ENCODE peak calls at places on chromosomes 13 and 19, in seven cellular contexts. R is neural progenitor cell; J is naive thymus-derived CD4-positive, alpha-beta T cell; C is BJ; Z is mammary epithelial cell; F is cardiac muscle cell; D is mesenchymal stem cell. T is an unnamed sample. For H3K36me3 and H3K27me3, the result is how much of the 10 kb centered on the place peaks cover.

GRCh38 chr19:52566121-52566520 is 4.0 kb upstream of the ZNF701 start:
- DNase-seq in R (no peak), J (no peak), C (no peak), Z (no peak), F (no peak), D (no peak), T (no peak)

GRCh38 chr19:11382898-11383705 is 1.0 kb downstream of the EPOR start:
- DNase-seq in R (peak), J (peak), C (no peak), Z (no peak), F (peak), D (peak), T (peak)

GRCh38 chr13:39051157-39051556 is 12.9 kb downstream of the NHLRC3 start:
- DNase-seq in R (peak), J (peak), C (no peak), Z (peak), F (peak), D (peak), T (no peak)

GRCh38 chr19:29400917-29401711 is 124.7 kb upstream of the VSTM2B start:
- DNase-seq in R (no peak), J (no peak), C (no peak), Z (no peak), F (no peak), D (no peak), T (no peak)

GRCh38 chr19:31448221-31448657 is 99.0 kb upstream of the TSHZ3 start:
- DNase-seq in R (no peak), J (no peak), C (peak), Z (peak), F (peak), D (peak), T (no peak)

GRCh38 chr19:50167314-50167721 is 4.2 kb upstream of the IZUMO2 start:
- DNase-seq in R (peak), J (no peak), C (no peak), Z (no peak), F (no peak), D (no peak), T (no peak)

GRCh38 chr19:10797541-10798256 is 38.3 kb downstream of the TMED1 start:
- DNase-seq in R (no peak), J (peak), C (no peak), Z (no peak), F (no peak), D (no peak), T (peak)

GRCh38 chr13:48828962-48829405 is 146.7 kb upstream of the FNDC3A start:
- DNase-seq in R (no peak), J (no peak), C (no peak), Z (peak), F (no peak), D (no peak), T (peak)

GRCh38 chr19:29552454-29553280 is 26.9 kb downstream of the VSTM2B start:
- DNase-seq in R (no peak), J (no peak), C (no peak), Z (no peak), F (no peak), D (no peak), T (no peak)

GRCh38 chr19:16373539-16373938 is 48.9 kb downstream of the KLF2 start:
- DNase-seq in R (no peak), J (no peak), C (no peak), Z (no peak), F (no peak), D (peak), T (no peak)

GRCh38 chr13:84760956-84761355 is 878.7 kb upstream of the SLITRK1 start:
- DNase-seq in R (no peak), J (no peak), C (no peak), Z (no peak), F (no peak), D (no peak), T (no peak)

GRCh38 chr19:19490247-19490968 is 24.9 kb downstream of the TSSK6 start:
- DNase-seq in R (peak), J (peak), C (peak), Z (peak), F (peak), D (peak), T (peak)

GRCh38 chr13:99043700-99044300 is 65.9 kb upstream of the DOCK9 start:
- DNase-seq in R (no peak), J (no peak), C (peak), Z (no peak), F (no peak), D (no peak), T (no peak)

GRCh38 chr13:95426631-95427030 is 125.4 kb upstream of the ABCC4 start:
- DNase-seq in R (no peak), J (no peak), C (no peak), Z (no peak), F (no peak), D (no peak), T (no peak)

GRCh38 chr13:31970237-31970930 is 61.2 kb upstream of the FRY start:
- DNase-seq in R (no peak), J (no peak), C (peak), Z (peak), F (no peak), D (peak), T (no peak)

GRCh38 chr13:23567792-23568480 is 2.3 kb upstream of the TNFRSF19 start:
- DNase-seq in R (peak), J (no peak), C (no peak), Z (no peak), F (peak), D (no peak), T (no peak)

GRCh38 chr19:9936151-9937000 is at the start of gene OLFM2:
- DNase-seq in R (peak), J (no peak), C (no peak), Z (no peak), F (peak), D (no peak), T (peak)

GRCh38 chr19:33622809-33623511 is 1.2 kb downstream of the CHST8 start:
- DNase-seq in R (peak), J (no peak), C (no peak), Z (no peak), F (peak), D (no peak), T (peak)

GRCh38 chr19:28028881-28029280 is 1184.1 kb downstream of the UQCRFS1 start:
- DNase-seq in R (no peak), J (no peak), C (no peak), Z (no peak), F (no peak), D (no peak), T (no peak)

GRCh38 chr13:111204438-111205177 is 89.5 kb downstream of the ARHGEF7 start:
- DNase-seq in R (peak), J (no peak), C (no peak), Z (peak), F (no peak), D (peak), T (peak)

GRCh38 chr13:39596685-39597084 is 6.3 kb downstream of the LHFPL6 start:
- DNase-seq in R (no peak), J (no peak), C (no peak), Z (no peak), F (no peak), D (no peak), T (no peak)

GRCh38 chr13:33817843-33818661 is at the start of gene RFC3:
- DNase-seq in R (peak), J (peak), C (peak), Z (peak), F (peak), D (peak), T (peak)

GRCh38 chr13:98875146-98875729 is 102.6 kb downstream of the DOCK9 start:
- DNase-seq in R (no peak), J (no peak), C (no peak), Z (no peak), F (no peak), D (no peak), T (peak)

GRCh38 chr13:69109891-69110525 is 997.6 kb upstream of the ATXN8OS start:
- DNase-seq in R (peak), J (no peak), C (no peak), Z (peak), F (no peak), D (peak), T (no peak)

GRCh38 chr19:41906916-41907680 is 21.2 kb downstream of the ERFL start:
- DNase-seq in R (no peak), J (no peak), C (no peak), Z (no peak), F (no peak), D (no peak), T (no peak)

GRCh38 chr19:41904118-41904870 is 21.3 kb downstream of the ARHGEF1 start:
- DNase-seq in R (no peak), J (no peak), C (no peak), Z (no peak), F (no peak), D (no peak), T (no peak)

GRCh38 chr19:41907994-41908615 is 20.1 kb downstream of the ERFL start:
- DNase-seq in R (no peak), J (no peak), C (no peak), Z (no peak), F (no peak), D (no peak), T (no peak)

GRCh38 chr19:41905273-41906002 is 22.5 kb downstream of the ARHGEF1 start:
- DNase-seq in R (no peak), J (no peak), C (no peak), Z (no peak), F (no peak), D (no peak), T (no peak)

DNA sequence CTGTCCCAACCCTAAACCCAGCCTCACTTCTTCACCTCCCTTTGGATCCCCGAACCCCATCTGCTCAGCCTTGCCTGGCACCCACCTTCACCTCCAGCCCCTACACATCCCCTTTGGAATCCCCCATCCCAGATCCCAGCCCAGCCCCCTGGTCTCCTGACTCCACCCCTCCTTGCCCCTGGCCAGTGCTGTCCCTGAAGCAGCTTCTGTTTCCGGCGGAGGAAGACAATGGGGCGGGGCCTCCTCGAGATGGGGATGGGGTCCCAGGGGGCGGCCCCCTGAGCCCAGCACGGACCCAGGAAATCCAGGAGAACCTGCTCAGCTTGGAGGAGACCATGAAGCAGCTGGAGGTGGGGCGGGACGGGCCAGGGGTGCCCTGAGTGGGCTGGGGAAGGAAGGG is 22.0 kb downstream of the ERFL start:
- DNase-seq in R (no peak), J (no peak), C (no peak), Z (no peak), F (no peak), D (no peak), T (peak)
- H3K36me3 ChIP-seq in R (under half), J (half or more), C (under half), Z (under half), F (under half), D (half or more), T (under half)

DNA sequence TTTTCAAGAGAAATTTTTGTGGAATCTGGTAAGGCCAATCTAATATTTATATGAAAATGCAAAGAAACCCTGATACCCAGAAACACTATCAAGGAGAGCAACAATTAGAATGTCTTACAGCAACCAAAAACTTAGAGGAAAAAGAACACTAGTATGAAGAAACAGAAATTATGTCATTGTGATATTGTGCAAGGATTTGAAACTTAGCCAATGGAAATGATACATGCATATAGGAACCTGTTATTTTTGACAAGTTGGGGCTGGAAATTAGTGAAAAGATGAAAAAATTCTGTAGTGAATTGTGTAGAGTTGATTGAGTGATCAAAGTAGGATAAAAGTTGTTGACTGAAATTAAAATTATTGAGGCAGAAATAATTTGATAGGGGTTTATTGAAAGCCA is 792.6 kb upstream of the SLITRK6 start:
- DNase-seq in R (no peak), J (no peak), C (no peak), Z (peak), F (no peak), D (peak), T (no peak)
- H3K4me3 ChIP-seq in R (no peak), J (no peak), C (no peak), Z (no peak), F (no peak), D (no peak), T (no peak)

DNA sequence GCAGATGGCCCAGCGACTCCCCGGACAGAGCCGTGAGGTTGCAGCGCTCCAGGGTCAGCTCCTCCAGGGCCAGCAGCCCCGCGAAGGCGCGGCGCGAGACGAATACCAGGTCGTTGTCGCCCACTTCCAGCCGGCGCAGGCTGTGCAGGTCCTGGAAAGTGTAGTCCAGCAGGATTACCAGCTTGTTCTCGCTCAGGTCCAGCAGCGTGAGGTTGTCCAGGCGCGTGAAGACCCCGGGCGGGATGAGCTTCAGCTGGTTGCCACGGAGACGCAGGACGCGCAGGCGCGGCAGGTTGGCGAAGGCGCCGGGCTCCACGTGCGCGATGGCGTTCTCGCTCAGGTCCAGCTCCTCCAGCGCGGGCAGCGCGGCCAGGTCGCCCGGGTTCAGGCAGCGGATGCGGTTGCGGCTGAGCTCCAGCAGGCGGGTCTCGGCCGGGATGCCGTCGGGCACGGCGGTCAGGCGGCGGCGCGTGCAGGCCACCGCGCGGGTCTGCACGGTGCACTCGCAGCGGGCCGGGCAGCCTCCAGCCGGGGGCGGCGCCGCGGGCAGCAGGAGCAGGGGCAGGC is 9.3 kb upstream of the PEAK3 start:
- DNase-seq in R (peak), J (no peak), C (no peak), Z (peak), F (peak), D (no peak), T (peak)
- H3K27me3 ChIP-seq in R (half or more), J (under half), C (under half), Z (under half), F (half or more), D (half or more), T (under half)

DNA sequence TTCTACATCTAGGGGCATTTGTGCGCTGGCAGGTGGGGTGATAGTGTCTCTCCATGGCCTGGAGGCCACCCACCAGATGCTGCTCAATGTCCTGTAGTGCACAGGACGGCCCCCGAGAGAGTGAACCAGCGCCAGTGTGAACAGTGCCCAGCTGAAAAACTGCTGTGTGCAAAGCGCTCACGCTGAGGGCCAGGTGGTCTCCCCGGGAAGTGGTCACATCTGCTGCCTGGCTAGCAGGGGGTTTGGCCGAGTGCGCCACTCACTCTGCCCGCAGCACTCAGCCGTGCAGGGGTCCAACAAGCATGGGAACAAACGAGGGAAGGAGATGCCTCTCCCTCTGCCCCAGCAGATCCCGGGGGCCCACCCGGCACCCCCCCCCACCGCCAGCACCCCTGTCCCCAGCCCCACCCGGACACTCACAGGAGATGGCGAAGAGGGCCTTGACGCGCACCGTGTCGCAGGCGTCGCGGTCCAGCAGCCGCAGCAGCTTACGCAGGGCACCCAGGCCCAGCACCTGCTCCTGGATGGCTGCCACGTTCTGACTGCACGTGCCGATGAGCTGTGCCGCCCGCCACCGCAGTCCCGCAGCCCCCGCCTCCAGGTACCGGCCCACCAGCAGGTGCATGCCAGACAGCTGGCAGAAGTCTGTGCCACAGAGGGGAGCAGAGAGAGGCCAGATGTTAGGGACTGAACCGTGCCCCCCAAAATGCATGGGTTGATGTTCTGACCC is 5.8 kb downstream of the HSPBP1 start:
- DNase-seq in R (no peak), J (no peak), C (no peak), Z (no peak), F (no peak), D (no peak), T (no peak)
- H3K36me3 ChIP-seq in R (under half), J (half or more), C (under half), Z (under half), F (under half), D (under half), T (under half)

GRCh38 chr19:35117017-35117570 is 1.5 kb downstream of the FXYD3 start:
- DNase-seq in R (no peak), J (no peak), C (no peak), Z (no peak), F (no peak), D (no peak), T (no peak)

GRCh38 chr19:35116085-35116801 is 620 bp downstream of the FXYD3 start:
- DNase-seq in R (no peak), J (no peak), C (no peak), Z (peak), F (no peak), D (no peak), T (peak)

GRCh38 chr19:35117791-35118190 is 2.2 kb downstream of the FXYD3 start:
- DNase-seq in R (no peak), J (no peak), C (no peak), Z (no peak), F (no peak), D (no peak), T (no peak)

GRCh38 chr19:35114656-35115537 is 726 bp upstream of the FXYD3 start:
- DNase-seq in R (peak), J (peak), C (no peak), Z (peak), F (peak), D (peak), T (peak)

DNA sequence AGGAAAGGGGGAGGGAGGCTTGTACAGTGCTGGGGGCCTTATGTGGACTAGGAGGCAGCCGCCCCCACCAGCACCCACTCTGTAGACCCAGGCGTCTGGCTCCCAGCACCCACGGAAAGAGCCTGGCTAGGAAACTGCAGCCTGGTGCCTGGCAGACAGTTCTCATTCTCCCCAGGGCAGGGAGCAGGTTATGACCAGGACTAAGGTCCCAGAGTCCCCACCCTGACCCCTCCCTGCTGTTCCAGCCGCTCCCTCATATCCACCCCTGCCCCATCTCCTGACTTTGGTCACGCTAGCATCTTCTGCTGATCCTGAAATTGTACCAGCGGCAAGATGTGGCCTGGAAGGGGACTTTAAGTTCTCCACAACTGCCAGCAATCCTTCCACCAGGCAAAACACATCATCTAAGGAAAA is at the start of gene FXYD3:
- DNase-seq in R (no peak), J (no peak), C (no peak), Z (no peak), F (no peak), D (no peak), T (no peak)
- H3K4me3 ChIP-seq in R (peak), J (no peak), C (no peak), Z (peak), F (peak), D (peak), T (peak)

DNA sequence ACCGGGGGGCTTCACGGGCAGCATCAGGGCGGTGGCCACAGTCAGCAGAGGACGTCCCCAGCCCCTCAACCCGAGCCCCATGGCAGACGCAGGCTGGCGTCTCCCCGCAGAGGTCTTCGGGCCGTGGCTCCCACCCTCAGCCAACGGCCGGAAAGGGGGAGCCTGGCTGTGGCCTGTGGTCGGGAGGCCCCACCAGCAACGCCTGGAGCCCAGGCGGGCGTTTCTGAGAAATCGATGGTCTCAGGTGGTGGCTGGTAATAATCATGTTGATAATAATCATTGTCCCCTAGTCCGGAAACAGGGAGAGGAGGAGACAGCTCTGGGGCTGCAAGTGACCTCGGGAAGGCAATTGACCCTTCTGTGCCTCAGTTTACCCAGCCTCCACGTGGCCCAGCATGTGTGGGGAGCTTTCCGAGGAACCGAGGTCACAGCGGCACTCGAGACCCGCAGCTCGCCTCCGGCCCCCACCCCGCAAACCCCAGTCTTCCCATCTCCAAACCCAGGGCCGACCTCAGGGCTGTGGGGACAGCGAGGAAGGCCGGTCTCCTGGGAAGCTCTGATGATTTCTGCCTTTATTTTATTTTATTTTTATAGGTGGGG is at the start of gene PRSS57:
- DNase-seq in R (no peak), J (no peak), C (no peak), Z (no peak), F (no peak), D (no peak), T (no peak)
- H3K27me3 ChIP-seq in R (under half), J (under half), C (under half), Z (under half), F (under half), D (under half), T (under half)

T was measured in H7.